ENCODE peak calls at places on chromosomes 1 and 21, in nine cellular contexts. One of them, this sample, is unnamed.

GRCh38 chr1:99003911-99004269 is 771 bp downstream of the PLPPR5 start:
- DNase-seq in right cardiac atrium: peak; percentile 28
- DNase-seq in mesendoderm: peak; percentile 23
- DNase-seq in fibroblast of lung: no peak
- DNase-seq in upper lobe of right lung: no peak
- DNase-seq in stomach: no peak
- DNase-seq in mesenchymal stem cell: no peak
- DNase-seq in tibial nerve: no peak
- DNase-seq in psoas muscle: no peak
- DNase-seq in this sample: no peak

GRCh38 chr1:37473431-37474050 is 839 bp upstream of the ZC3H12A start:
- DNase-seq in psoas muscle: no peak
- DNase-seq in upper lobe of right lung: no peak
- DNase-seq in right cardiac atrium: no peak
- DNase-seq in fibroblast of lung: peak; percentile 37
- DNase-seq in tibial nerve: no peak
- DNase-seq in mesenchymal stem cell: peak; percentile 75
- DNase-seq in mesendoderm: peak; percentile 56
- DNase-seq in stomach: no peak
- DNase-seq in this sample: no peak

GRCh38 chr1:60279798-60280197 is 206.2 kb upstream of the C1orf87 start:
- DNase-seq in stomach: no peak
- DNase-seq in right cardiac atrium: no peak
- DNase-seq in tibial nerve: no peak
- DNase-seq in mesendoderm: no peak
- DNase-seq in upper lobe of right lung: no peak
- DNase-seq in fibroblast of lung: peak; percentile 51
- DNase-seq in mesenchymal stem cell: no peak
- DNase-seq in psoas muscle: no peak
- DNase-seq in this sample: no peak

GRCh38 chr21:46459356-46460112 is 843 bp downstream of the DIP2A start:
- DNase-seq in right cardiac atrium: peak; percentile 77
- DNase-seq in fibroblast of lung: peak; percentile 49
- DNase-seq in mesendoderm: peak; percentile 50
- DNase-seq in stomach: peak; percentile 62
- DNase-seq in tibial nerve: peak; percentile 28
- DNase-seq in mesenchymal stem cell: peak; percentile 52
- DNase-seq in upper lobe of right lung: peak; percentile 73
- DNase-seq in psoas muscle: peak; percentile 71
- DNase-seq in this sample: peak; percentile 74

GRCh38 chr21:38743772-38744529 is 61.8 kb upstream of the ETS2 start:
- DNase-seq in right cardiac atrium: no peak
- DNase-seq in mesendoderm: no peak
- DNase-seq in stomach: no peak
- DNase-seq in upper lobe of right lung: no peak
- DNase-seq in mesenchymal stem cell: peak; percentile 65
- DNase-seq in fibroblast of lung: no peak
- DNase-seq in tibial nerve: no peak
- DNase-seq in psoas muscle: no peak
- DNase-seq in this sample: no peak

GRCh38 chr1:187396226-187396625 is 567.5 kb downstream of the PLA2G4A start:
- DNase-seq in stomach: no peak
- DNase-seq in psoas muscle: no peak
- DNase-seq in right cardiac atrium: no peak
- DNase-seq in fibroblast of lung: peak; percentile 40
- DNase-seq in upper lobe of right lung: no peak
- DNase-seq in tibial nerve: no peak
- DNase-seq in mesenchymal stem cell: peak; percentile 40
- DNase-seq in mesendoderm: peak; percentile 64
- DNase-seq in this sample: no peak

GRCh38 chr1:228225740-228226139 is 17.9 kb downstream of the OBSCN start:
- DNase-seq in psoas muscle: no peak
- DNase-seq in fibroblast of lung: no peak
- DNase-seq in upper lobe of right lung: no peak
- DNase-seq in tibial nerve: no peak
- DNase-seq in mesenchymal stem cell: no peak
- DNase-seq in right cardiac atrium: no peak
- DNase-seq in mesendoderm: no peak
- DNase-seq in stomach: no peak
- DNase-seq in this sample: no peak

GRCh38 chr1:92259350-92259749 is 39.4 kb downstream of the GLMN start:
- DNase-seq in right cardiac atrium: no peak
- DNase-seq in stomach: no peak
- DNase-seq in mesenchymal stem cell: no peak
- DNase-seq in mesendoderm: no peak
- DNase-seq in fibroblast of lung: peak; percentile 16
- DNase-seq in upper lobe of right lung: no peak
- DNase-seq in tibial nerve: no peak
- DNase-seq in psoas muscle: no peak
- DNase-seq in this sample: no peak

GRCh38 chr1:21818661-21819060 is 6.6 kb downstream of the LDLRAD2 start:
- DNase-seq in tibial nerve: no peak
- DNase-seq in psoas muscle: peak; percentile 74
- DNase-seq in upper lobe of right lung: no peak
- DNase-seq in fibroblast of lung: no peak
- DNase-seq in stomach: peak; percentile 60
- DNase-seq in mesendoderm: peak; percentile 59
- DNase-seq in right cardiac atrium: peak; percentile 70
- DNase-seq in mesenchymal stem cell: peak; percentile 26
- DNase-seq in this sample: no peak

GRCh38 chr21:27525780-27526179 is 558.9 kb upstream of the ADAMTS5 start:
- DNase-seq in stomach: no peak
- DNase-seq in upper lobe of right lung: no peak
- DNase-seq in psoas muscle: no peak
- DNase-seq in mesendoderm: no peak
- DNase-seq in mesenchymal stem cell: no peak
- DNase-seq in fibroblast of lung: no peak
- DNase-seq in right cardiac atrium: no peak
- DNase-seq in tibial nerve: no peak
- DNase-seq in this sample: no peak

GRCh38 chr1:74423476-74423875 is 88.9 kb downstream of the LRRC53 start:
- DNase-seq in upper lobe of right lung: no peak
- DNase-seq in mesenchymal stem cell: no peak
- DNase-seq in stomach: no peak
- DNase-seq in right cardiac atrium: no peak
- DNase-seq in psoas muscle: no peak
- DNase-seq in fibroblast of lung: no peak
- DNase-seq in tibial nerve: no peak
- DNase-seq in mesendoderm: no peak
- DNase-seq in this sample: no peak

GRCh38 chr1:145960468-145961108 is 2.8 kb upstream of the LIX1L start:
- DNase-seq in mesenchymal stem cell: peak; percentile 83
- DNase-seq in right cardiac atrium: peak; percentile 96
- DNase-seq in upper lobe of right lung: peak; percentile 88
- DNase-seq in fibroblast of lung: peak; percentile 64
- DNase-seq in tibial nerve: no peak
- DNase-seq in mesendoderm: peak; percentile 91
- DNase-seq in stomach: peak; percentile 70
- DNase-seq in psoas muscle: peak; percentile 93
- DNase-seq in this sample: peak; percentile 93

GRCh38 chr21:32412998-32413504 is 545 bp downstream of the EVA1C start:
- DNase-seq in right cardiac atrium: peak; percentile 81
- DNase-seq in psoas muscle: peak; percentile 68
- DNase-seq in mesendoderm: no peak
- DNase-seq in fibroblast of lung: no peak
- DNase-seq in stomach: peak; percentile 57
- DNase-seq in mesenchymal stem cell: no peak
- DNase-seq in upper lobe of right lung: peak; percentile 80
- DNase-seq in tibial nerve: peak; percentile 33
- DNase-seq in this sample: peak; percentile 63

GRCh38 chr1:239368436-239369109 is 17.8 kb upstream of the CHRM3 start:
- DNase-seq in fibroblast of lung: no peak
- DNase-seq in right cardiac atrium: no peak
- DNase-seq in mesenchymal stem cell: no peak
- DNase-seq in mesendoderm: peak; percentile 52
- DNase-seq in psoas muscle: no peak
- DNase-seq in stomach: no peak
- DNase-seq in upper lobe of right lung: no peak
- DNase-seq in tibial nerve: no peak
- DNase-seq in this sample: no peak

GRCh38 chr1:198121058-198121829 is 35.6 kb upstream of the NEK7 start:
- DNase-seq in upper lobe of right lung: no peak
- DNase-seq in tibial nerve: no peak
- DNase-seq in mesendoderm: peak; percentile 77
- DNase-seq in psoas muscle: no peak
- DNase-seq in right cardiac atrium: no peak
- DNase-seq in fibroblast of lung: peak; percentile 96
- DNase-seq in mesenchymal stem cell: peak; percentile 87
- DNase-seq in stomach: no peak
- DNase-seq in this sample: no peak

DNA sequence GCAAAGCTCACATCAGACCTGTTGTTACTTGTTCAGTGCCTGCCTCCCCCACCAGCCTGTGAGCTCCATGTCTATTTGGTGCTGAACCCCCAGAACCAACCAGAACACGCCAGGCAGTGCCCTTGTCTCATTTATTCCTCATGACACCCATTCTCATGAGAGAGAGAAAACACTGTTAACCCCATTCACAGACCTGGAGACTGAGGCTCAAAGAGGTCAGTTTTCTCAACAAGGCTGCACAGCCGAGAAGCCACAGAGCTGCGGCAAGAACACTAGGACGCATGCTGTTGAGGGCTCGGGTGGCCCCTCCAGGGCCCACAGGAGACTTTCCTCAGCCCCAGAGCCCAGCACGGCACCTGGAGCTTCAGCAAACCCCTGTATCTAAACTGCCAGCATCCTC is 13.1 kb downstream of the KCNN3 start:
- DNase-seq in mesendoderm: no peak
- DNase-seq in fibroblast of lung: no peak
- DNase-seq in psoas muscle: no peak
- DNase-seq in tibial nerve: no peak
- DNase-seq in upper lobe of right lung: no peak
- DNase-seq in mesenchymal stem cell: no peak
- DNase-seq in right cardiac atrium: no peak
- DNase-seq in stomach: no peak
- DNase-seq in this sample: no peak
- H3K4me3 ChIP-seq in mesendoderm: no peak overlapping the region
- H3K4me3 ChIP-seq in fibroblast of lung: no peak overlapping the region
- H3K4me3 ChIP-seq in psoas muscle: peak overlapping the region; percentile 49
- H3K4me3 ChIP-seq in tibial nerve: no peak overlapping the region
- H3K4me3 ChIP-seq in upper lobe of right lung: no peak overlapping the region
- H3K4me3 ChIP-seq in mesenchymal stem cell: no peak overlapping the region
- H3K4me3 ChIP-seq in right cardiac atrium: no peak overlapping the region
- H3K4me3 ChIP-seq in stomach: no peak overlapping the region
- H3K4me3 ChIP-seq in this sample: no peak overlapping the region

DNA sequence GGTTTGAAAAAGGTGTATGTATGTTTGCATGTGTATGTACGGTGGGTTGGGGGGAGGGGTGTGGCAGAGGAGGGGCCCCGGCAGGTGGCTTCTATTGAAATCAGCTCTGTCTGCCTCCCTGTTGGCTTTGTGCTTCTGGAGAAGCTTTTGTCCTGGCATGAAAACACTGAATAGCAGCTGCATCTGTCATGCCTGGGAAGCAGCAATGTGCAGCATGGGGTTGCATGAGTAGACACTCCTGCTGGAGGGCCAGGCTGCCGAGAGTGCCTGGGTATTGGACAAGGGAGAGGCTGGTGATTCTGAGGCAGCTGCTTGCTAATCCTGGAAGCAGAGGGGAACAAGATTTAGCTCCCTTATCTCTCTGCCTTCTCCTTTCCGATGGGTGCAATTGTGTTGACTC is 20.5 kb downstream of the MAPKAPK2 start:
- DNase-seq in mesendoderm: no peak
- DNase-seq in mesenchymal stem cell: peak; percentile 62
- DNase-seq in tibial nerve: no peak
- DNase-seq in stomach: no peak
- DNase-seq in right cardiac atrium: peak; percentile 43
- DNase-seq in fibroblast of lung: peak; percentile 82
- DNase-seq in psoas muscle: peak; percentile 86
- DNase-seq in upper lobe of right lung: peak; percentile 62
- DNase-seq in this sample: no peak
- H3K4me1 ChIP-seq in mesendoderm: peaks cover 21% of the 10 kb centered on the region
- H3K4me1 ChIP-seq in mesenchymal stem cell: peaks cover 43% of the 10 kb centered on the region
- H3K4me1 ChIP-seq in tibial nerve: no peaks in the 10 kb centered on the region
- H3K4me1 ChIP-seq in stomach: peaks cover 85% of the 10 kb centered on the region
- H3K4me1 ChIP-seq in right cardiac atrium: peaks cover 62% of the 10 kb centered on the region
- H3K4me1 ChIP-seq in fibroblast of lung: peaks cover 50% of the 10 kb centered on the region
- H3K4me1 ChIP-seq in psoas muscle: peaks cover 100% of the 10 kb centered on the region
- H3K4me1 ChIP-seq in upper lobe of right lung: peaks cover 81% of the 10 kb centered on the region
- H3K4me1 ChIP-seq in this sample: no peaks in the 10 kb centered on the region

GRCh38 chr1:159827102-159827490 is 423 bp downstream of the SLAMF8 start:
- DNase-seq in upper lobe of right lung: no peak
- DNase-seq in mesenchymal stem cell: no peak
- DNase-seq in right cardiac atrium: no peak
- DNase-seq in mesendoderm: no peak
- DNase-seq in tibial nerve: no peak
- DNase-seq in psoas muscle: no peak
- DNase-seq in stomach: no peak
- DNase-seq in fibroblast of lung: no peak
- DNase-seq in this sample: no peak

GRCh38 chr1:159826436-159827101 is at the start of gene SLAMF8:
- DNase-seq in mesendoderm: no peak
- DNase-seq in stomach: peak; percentile 48
- DNase-seq in fibroblast of lung: no peak
- DNase-seq in right cardiac atrium: peak; percentile 70
- DNase-seq in mesenchymal stem cell: no peak
- DNase-seq in psoas muscle: no peak
- DNase-seq in upper lobe of right lung: peak; percentile 74
- DNase-seq in tibial nerve: no peak
- DNase-seq in this sample: peak; percentile 81

GRCh38 chr1:159828176-159828575 is 1.5 kb downstream of the SLAMF8 start:
- DNase-seq in psoas muscle: no peak
- DNase-seq in tibial nerve: no peak
- DNase-seq in stomach: no peak
- DNase-seq in right cardiac atrium: no peak
- DNase-seq in mesenchymal stem cell: no peak
- DNase-seq in upper lobe of right lung: no peak
- DNase-seq in mesendoderm: no peak
- DNase-seq in fibroblast of lung: no peak
- DNase-seq in this sample: no peak

GRCh38 chr1:159828916-159829634 is 2.4 kb downstream of the SLAMF8 start:
- DNase-seq in fibroblast of lung: no peak
- DNase-seq in right cardiac atrium: peak; percentile 80
- DNase-seq in tibial nerve: peak; percentile 32
- DNase-seq in upper lobe of right lung: peak; percentile 75
- DNase-seq in mesenchymal stem cell: peak; percentile 33
- DNase-seq in psoas muscle: peak; percentile 66
- DNase-seq in stomach: peak; percentile 49
- DNase-seq in mesendoderm: peak; percentile 79
- DNase-seq in this sample: peak; percentile 81

DNA sequence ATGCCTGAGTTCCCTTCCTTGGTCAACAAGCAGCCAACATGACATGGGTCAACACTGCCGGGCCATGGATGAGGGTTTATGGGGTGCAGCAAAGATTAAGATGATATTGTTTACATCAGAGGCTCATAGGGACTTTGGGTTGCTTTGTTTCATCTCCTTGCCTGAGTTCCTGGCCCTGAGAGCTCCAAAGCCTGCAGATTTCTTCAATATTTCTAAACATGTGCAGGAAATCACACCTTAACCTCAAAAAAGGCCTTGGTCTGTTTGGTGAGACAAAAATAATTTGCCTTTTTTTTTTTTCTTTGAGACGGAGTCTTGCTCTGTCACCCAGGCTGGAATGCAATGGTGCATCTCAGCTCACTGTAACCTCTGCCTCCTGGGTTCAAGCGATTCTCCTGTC is 876 bp downstream of the SLAMF8 start:
- DNase-seq in upper lobe of right lung: no peak
- DNase-seq in mesendoderm: no peak
- DNase-seq in tibial nerve: no peak
- DNase-seq in right cardiac atrium: no peak
- DNase-seq in psoas muscle: no peak
- DNase-seq in mesenchymal stem cell: no peak
- DNase-seq in fibroblast of lung: no peak
- DNase-seq in stomach: no peak
- DNase-seq in this sample: no peak
- H3K4me3 ChIP-seq in upper lobe of right lung: peak overlapping the region; percentile 37
- H3K4me3 ChIP-seq in mesendoderm: no peak overlapping the region
- H3K4me3 ChIP-seq in tibial nerve: no peak overlapping the region
- H3K4me3 ChIP-seq in right cardiac atrium: no peak overlapping the region
- H3K4me3 ChIP-seq in psoas muscle: no peak overlapping the region
- H3K4me3 ChIP-seq in mesenchymal stem cell: no peak overlapping the region
- H3K4me3 ChIP-seq in fibroblast of lung: no peak overlapping the region
- H3K4me3 ChIP-seq in stomach: peak overlapping the region; percentile 20
- H3K4me3 ChIP-seq in this sample: no peak overlapping the region

GRCh38 chr1:185316163-185317033 is 645 bp downstream of the IVNS1ABP start:
- DNase-seq in psoas muscle: peak; percentile 96
- DNase-seq in stomach: peak; percentile 94
- DNase-seq in upper lobe of right lung: peak; percentile 97
- DNase-seq in right cardiac atrium: peak; percentile 99
- DNase-seq in mesenchymal stem cell: peak; percentile 93
- DNase-seq in tibial nerve: peak; percentile 90
- DNase-seq in mesendoderm: peak; percentile 93
- DNase-seq in fibroblast of lung: peak; percentile 92
- DNase-seq in this sample: peak; percentile 99
- H3K4me1 ChIP-seq in psoas muscle: peaks cover 40% of the 10 kb centered on the region
- H3K4me1 ChIP-seq in stomach: peaks cover 32% of the 10 kb centered on the region
- H3K4me1 ChIP-seq in upper lobe of right lung: peaks cover 37% of the 10 kb centered on the region
- H3K4me1 ChIP-seq in right cardiac atrium: peaks cover 2% of the 10 kb centered on the region
- H3K4me1 ChIP-seq in mesenchymal stem cell: peaks cover 3% of the 10 kb centered on the region
- H3K4me1 ChIP-seq in tibial nerve: no peaks in the 10 kb centered on the region
- H3K4me1 ChIP-seq in mesendoderm: peaks cover 6% of the 10 kb centered on the region
- H3K4me1 ChIP-seq in fibroblast of lung: peaks cover 2% of the 10 kb centered on the region
- H3K4me1 ChIP-seq in this sample: peaks cover 2% of the 10 kb centered on the region

This sample was measured in aorta.